ENCODE peak calls at places on chromosomes 3 and 15, in four cellular contexts. A is aorta, T is mesenchymal stem cell, G is thoracic aorta. Z is an unnamed sample.

GRCh38 chr15:72203507-72203837 is 5.9 kb upstream of the GRAMD2A start:
- DNase-seq in A (peak; percentile 86), T (no peak), G (peak; percentile 52), Z (no peak)

GRCh38 chr3:115713247-115713646 is 89.9 kb downstream of the GAP43 start:
- DNase-seq in A (peak; percentile 50), T (no peak), G (no peak), Z (no peak)

GRCh38 chr3:113431811-113432210 is 9.5 kb downstream of the CFAP44 start:
- DNase-seq in A (no peak), T (no peak), G (no peak), Z (no peak)

GRCh38 chr3:69986419-69986818 is 13.1 kb upstream of the SAMMSON start:
- DNase-seq in A (no peak), T (no peak), G (no peak), Z (no peak)

GRCh38 chr15:95911570-95912279 is 418.8 kb upstream of the NR2F2 start:
- DNase-seq in A (no peak), T (peak; percentile 7), G (no peak), Z (no peak)

GRCh38 chr15:36959746-36960145 is 140.6 kb downstream of the MEIS2 start:
- DNase-seq in A (no peak), T (peak; percentile 33), G (no peak), Z (no peak)

GRCh38 chr15:87207945-87208580 is 1048.5 kb downstream of the NTRK3 start:
- DNase-seq in A (no peak), T (peak; percentile 71), G (no peak), Z (no peak)

GRCh38 chr3:157070600-157070999 is 89.3 kb downstream of the CCNL1 start:
- DNase-seq in A (peak; percentile 64), T (no peak), G (no peak), Z (no peak)

GRCh38 chr15:75620776-75621536 is 4.6 kb downstream of the SNUPN start:
- DNase-seq in A (peak; percentile 92), T (peak; percentile 95), G (peak; percentile 79), Z (peak; percentile 93)

GRCh38 chr3:134711284-134711683 is 60.5 kb upstream of the KY start:
- DNase-seq in A (no peak), T (no peak), G (no peak), Z (no peak)

GRCh38 chr3:142275856-142276255 is 50.5 kb upstream of the GK5 start:
- DNase-seq in A (no peak), T (peak; percentile 72), G (no peak), Z (no peak)

GRCh38 chr15:78444255-78444654 is 6.2 kb downstream of the IREB2 start:
- DNase-seq in A (no peak), T (no peak), G (no peak), Z (no peak)

GRCh38 chr15:48112242-48112641 is 8.5 kb upstream of the SLC24A5 start:
- DNase-seq in A (no peak), T (peak; percentile 29), G (no peak), Z (no peak)

GRCh38 chr3:72482589-72483249 is 365.5 kb downstream of the SHQ1 start:
- DNase-seq in A (peak; percentile 79), T (peak; percentile 82), G (peak; percentile 57), Z (peak; percentile 81)

GRCh38 chr3:139388077-139388476 is 1.4 kb downstream of the COPB2 start:
- DNase-seq in A (no peak), T (no peak), G (no peak), Z (no peak)

GRCh38 chr3:150278843-150279341 is 129.2 kb upstream of the TSC22D2 start:
- DNase-seq in A (no peak), T (no peak), G (no peak), Z (no peak)

DNA sequence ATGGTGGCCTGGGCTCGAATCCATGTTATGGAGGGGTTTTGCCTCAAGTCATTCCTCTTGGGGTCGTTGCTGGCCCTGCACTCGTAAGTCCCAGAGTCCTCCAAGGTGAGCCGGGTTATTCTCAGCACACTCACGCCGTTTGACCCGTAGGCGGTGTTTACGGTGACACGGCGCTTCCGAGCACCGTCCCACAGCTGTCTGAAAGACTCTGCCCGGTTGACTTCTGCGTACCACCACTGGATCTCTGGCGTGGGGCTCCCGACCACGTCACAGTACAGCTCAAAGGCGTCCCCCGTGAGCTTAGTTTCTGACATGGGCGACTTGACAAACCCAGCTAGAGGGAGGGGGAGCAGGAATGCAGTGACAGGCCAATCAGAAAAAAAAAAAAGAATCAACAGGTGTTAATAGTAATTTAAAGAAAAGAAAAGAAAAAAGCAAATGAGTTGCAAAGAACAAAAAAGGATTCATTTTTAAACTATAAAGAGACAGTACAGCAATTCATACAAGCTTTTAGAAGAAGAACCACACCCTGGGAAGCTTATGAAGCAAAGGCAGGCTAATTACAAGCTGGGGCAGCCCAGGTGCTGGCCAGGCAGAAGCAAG is 36.1 kb downstream of the NPTN start:
- DNase-seq in A (no peak), T (no peak), G (no peak), Z (no peak)
- H3K4me1 ChIP-seq in A (peaks cover 19% of the 10 kb centered on the region), T (peaks cover 12% of the 10 kb centered on the region), G (peaks cover 91% of the 10 kb centered on the region), Z (peaks cover 93% of the 10 kb centered on the region)

GRCh38 chr15:74393423-74393822 is 26.0 kb upstream of the CYP11A1 start:
- DNase-seq in A (no peak), T (no peak), G (no peak), Z (no peak)
- H3K4me1 ChIP-seq in A (no peaks in the 10 kb centered on the region), T (peaks cover 48% of the 10 kb centered on the region), G (no peaks in the 10 kb centered on the region), Z (no peaks in the 10 kb centered on the region)

DNA sequence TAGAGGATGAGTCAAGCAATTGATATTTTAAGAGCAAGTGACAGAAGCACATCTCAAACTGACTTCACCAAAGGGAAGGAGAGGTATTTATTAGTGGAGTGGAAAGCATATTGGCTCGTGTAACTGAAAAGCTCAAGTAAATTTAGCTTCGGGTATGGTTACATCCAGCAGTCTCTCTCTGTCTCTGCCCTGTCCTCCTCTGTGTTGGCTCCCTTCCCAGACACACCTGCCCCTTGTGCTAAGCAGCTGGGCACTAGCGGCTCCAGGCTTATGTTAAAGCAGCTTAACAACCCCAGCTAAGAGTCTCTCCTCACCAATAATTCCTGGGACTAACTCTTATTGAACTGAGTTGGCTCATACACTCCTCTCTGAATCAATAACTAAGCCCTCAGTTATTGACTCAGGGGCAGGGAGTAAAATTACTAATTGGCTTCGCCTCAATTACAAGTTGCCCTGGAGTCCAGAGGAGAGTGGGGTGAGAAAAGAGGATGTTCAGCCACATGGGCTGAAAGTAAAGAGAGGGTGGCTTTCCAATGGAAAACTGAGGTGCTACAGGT is 12.7 kb upstream of the SH3BP5 start:
- DNase-seq in A (no peak), T (no peak), G (no peak), Z (no peak)
- H3K4me1 ChIP-seq in A (no peaks in the 10 kb centered on the region), T (no peaks in the 10 kb centered on the region), G (no peaks in the 10 kb centered on the region), Z (peaks cover 4% of the 10 kb centered on the region)

DNA sequence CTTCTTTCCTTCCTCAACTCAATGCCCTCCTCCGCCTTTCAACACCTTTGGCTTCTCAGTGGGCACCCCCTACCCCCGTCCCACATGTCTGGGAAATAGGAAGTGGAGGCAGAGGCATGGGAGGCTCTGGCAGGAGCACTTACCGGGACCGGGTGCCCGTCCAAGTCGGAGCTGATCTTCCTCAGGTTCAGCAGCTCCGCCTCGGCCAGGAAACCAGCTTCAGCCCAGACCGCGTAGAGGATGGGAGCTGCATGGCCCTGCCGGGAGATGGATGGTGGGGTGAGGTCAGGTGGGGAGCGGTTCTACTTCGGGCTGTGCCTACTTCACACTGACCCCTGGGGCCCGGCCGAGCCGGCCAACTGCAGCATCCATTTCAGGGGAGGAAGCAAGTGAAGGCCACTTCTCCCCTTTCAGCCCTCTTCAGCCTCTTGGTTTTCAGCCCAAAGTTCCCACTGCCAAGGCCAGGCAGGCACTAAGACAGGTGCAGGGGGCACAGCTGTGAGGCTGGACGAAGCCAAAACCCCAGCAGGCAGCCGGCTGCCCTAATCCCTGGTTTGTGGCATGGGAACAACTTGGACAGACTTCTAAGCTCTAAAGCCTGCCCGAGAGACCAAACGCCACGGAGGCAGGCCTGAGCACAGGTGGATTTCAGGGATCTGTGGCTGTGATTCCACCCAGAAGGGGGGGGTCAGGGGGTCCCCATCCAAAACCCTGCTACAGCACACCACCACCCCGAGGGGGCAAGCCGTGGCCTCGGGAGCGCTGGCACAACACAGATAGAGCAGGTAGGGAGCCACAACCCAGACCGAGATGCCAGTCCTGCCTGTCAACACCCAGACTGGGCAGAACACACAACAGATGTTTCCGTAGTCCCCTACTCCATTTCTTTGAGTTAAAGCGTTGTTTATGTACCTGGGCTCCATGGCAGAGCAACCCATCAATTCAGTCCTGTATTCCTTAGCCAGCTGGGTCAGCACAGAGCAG is 14.5 kb downstream of the TKT start:
- DNase-seq in A (no peak), T (no peak), G (no peak), Z (no peak)
- H3K4me1 ChIP-seq in A (no peaks in the 10 kb centered on the region), T (peaks cover 63% of the 10 kb centered on the region), G (peaks cover 54% of the 10 kb centered on the region), Z (no peaks in the 10 kb centered on the region)

DNA sequence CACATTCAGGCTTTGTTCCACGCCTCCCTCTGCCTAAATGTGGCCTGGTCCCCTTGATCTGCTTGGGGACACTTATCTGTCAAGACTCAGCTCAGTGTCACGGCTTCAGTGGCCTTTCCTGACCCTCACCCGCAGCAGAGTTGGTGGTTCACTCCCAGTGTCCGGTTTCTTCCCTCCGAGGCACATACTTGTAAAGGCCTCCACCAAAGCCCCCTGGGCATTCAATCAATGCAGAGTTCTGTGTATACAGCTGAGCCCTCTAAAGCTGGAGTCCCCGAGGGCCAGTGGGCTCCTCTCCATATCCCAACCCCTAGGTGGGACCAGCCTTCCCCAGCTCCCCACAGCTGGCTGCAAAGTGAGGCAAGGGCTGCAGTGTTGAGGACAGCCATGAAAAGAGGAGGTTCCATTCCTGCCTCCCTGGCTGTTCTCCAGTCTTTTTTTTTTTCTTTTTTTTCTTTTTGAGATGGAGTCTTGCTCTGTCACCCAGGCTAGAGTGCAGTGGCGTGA is 70.9 kb upstream of the RGMA start:
- DNase-seq in A (no peak), T (no peak), G (no peak), Z (no peak)
- H3K4me1 ChIP-seq in A (no peaks in the 10 kb centered on the region), T (no peaks in the 10 kb centered on the region), G (no peaks in the 10 kb centered on the region), Z (no peaks in the 10 kb centered on the region)

DNA sequence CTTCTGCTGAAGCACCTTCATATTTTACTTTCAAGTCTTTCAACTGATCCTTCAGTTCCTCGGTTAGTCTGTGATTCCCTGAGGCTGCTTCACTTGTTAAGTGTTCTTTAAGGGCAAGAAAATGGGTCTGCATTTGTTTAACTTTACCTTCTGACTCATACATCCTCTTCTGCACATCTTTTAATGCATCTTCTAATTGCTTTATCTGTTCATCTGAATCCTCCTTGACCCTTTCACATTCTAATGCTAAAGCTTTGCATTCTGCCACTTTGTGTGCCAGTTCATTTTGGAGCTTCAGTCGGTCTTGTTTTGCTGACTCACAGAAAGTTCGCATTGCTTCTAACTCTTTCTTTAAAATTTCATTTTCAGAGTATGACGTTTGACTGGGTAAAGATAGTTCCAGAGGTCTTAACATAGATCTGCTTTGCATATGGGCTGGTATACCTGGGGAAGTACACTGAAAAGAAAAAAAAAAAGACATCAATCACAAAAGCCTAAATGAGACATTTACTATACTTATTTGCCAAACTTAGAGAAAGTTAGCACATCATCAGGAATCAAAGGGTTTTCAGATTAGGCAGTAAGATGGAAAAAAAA is 94.3 kb downstream of the UACA start:
- DNase-seq in A (no peak), T (peak; percentile 52), G (no peak), Z (no peak)
- H3K4me1 ChIP-seq in A (peaks cover 6% of the 10 kb centered on the region), T (peaks cover 4% of the 10 kb centered on the region), G (peaks cover 29% of the 10 kb centered on the region), Z (peaks cover 8% of the 10 kb centered on the region)

DNA sequence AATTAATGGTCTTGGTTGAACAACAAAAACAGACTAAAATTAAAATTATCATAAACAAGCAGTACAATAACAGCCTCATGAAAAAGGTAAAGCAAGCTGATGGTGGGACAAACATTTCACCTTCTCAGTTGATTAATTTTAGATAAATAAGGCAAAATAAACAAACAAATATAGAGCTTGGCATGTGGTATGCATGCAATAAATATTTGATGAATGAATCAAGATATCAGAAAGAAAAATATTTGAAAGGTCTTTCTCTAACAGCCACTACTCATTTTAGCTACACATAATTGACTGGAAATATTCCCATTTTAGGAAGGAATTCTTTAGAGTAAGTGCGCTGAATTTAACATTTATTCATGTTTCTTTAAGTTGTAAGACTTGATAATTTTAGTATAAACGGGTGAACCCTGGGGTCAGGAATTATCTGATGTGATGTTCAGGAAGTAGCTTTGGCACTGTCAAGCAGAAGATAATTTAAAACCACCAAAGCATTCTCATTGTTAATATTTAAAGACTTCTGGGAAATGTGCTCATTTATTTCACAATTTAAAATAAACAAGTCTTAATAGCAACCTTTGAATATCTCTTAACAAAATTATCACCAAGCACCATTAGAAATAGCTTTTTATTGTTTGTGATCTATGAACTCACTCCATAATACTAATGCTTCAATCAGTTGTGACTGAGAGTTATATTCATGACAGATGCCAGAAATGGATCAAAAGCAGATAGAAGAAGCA is 372.3 kb upstream of the TGFBR2 start:
- DNase-seq in A (no peak), T (no peak), G (no peak), Z (no peak)
- H3K4me1 ChIP-seq in A (no peaks in the 10 kb centered on the region), T (no peaks in the 10 kb centered on the region), G (peaks cover 20% of the 10 kb centered on the region), Z (peaks cover 14% of the 10 kb centered on the region)